ENCODE peak calls at places on chromosomes 3 and 15, in seven cellular contexts. E is trophoblast cell, W is IMR-90, C is neuronal stem cell, S is mesenchymal stem cell, B is H9, X is H1. M is an unnamed sample.

GRCh38 chr3:128339491-128340012 is 127.1 kb downstream of the DNAJB8 start:
- DNase-seq in S (no peak), C (no peak), X (no peak), W (no peak), B (no peak), E (no peak), M (no peak)

GRCh38 chr3:106401666-106402319 is 533.0 kb upstream of the CBLB start:
- DNase-seq in C (no peak), E (no peak), X (no peak), S (peak; percentile 35), W (peak; percentile 54), B (no peak), M (no peak)

GRCh38 chr3:115321396-115321795 is 174.3 kb upstream of the ZBTB20 start:
- DNase-seq in W (peak; percentile 31), X (no peak), C (no peak), B (no peak), E (no peak), S (peak; percentile 46), M (peak; percentile 49)

GRCh38 chr3:160150525-160150924 is 74.7 kb upstream of the C3orf80 start:
- DNase-seq in S (no peak), E (no peak), X (no peak), W (peak; percentile 74), C (no peak), B (no peak), M (no peak)

GRCh38 chr15:99450896-99451358 is 114.9 kb upstream of the MEF2A start:
- DNase-seq in X (no peak), B (no peak), E (peak; percentile 16), W (no peak), S (no peak), C (no peak), M (no peak)

GRCh38 chr3:38315488-38316230 is 30.9 kb upstream of the XYLB start:
- DNase-seq in E (no peak), B (no peak), W (no peak), C (no peak), S (no peak), X (no peak), M (no peak)

GRCh38 chr15:40108855-40109735 is at the start of gene BMF:
- DNase-seq in W (peak; percentile 99), S (peak; percentile 99), B (peak; percentile 99), C (peak; percentile 98), X (peak; percentile 98), E (peak; percentile 100), M (peak; percentile 100)

GRCh38 chr3:121152573-121152972 is 244.6 kb downstream of the STXBP5L start:
- DNase-seq in E (no peak), C (no peak), S (peak; percentile 2), B (no peak), X (no peak), W (no peak), M (peak; percentile 35)

GRCh38 chr3:131033480-131034080 is 6.9 kb downstream of the NEK11 start:
- DNase-seq in C (peak; percentile 39), B (no peak), S (peak; percentile 51), W (peak; percentile 55), E (peak; percentile 87), X (no peak), M (peak; percentile 40)

GRCh38 chr3:86973440-86973839 is 17.5 kb downstream of the VGLL3 start:
- DNase-seq in E (peak; percentile 97), W (peak; percentile 94), B (no peak), C (no peak), S (peak; percentile 86), X (no peak), M (peak; percentile 27)

GRCh38 chr3:134387293-134387692 is 13.0 kb upstream of the AMOTL2 start:
- DNase-seq in X (no peak), B (no peak), S (no peak), W (no peak), E (no peak), C (no peak), M (no peak)

GRCh38 chr3:25831578-25831977 is 41.7 kb downstream of the OXSM start:
- DNase-seq in E (no peak), W (peak; percentile 58), X (no peak), S (peak; percentile 46), C (no peak), B (no peak), M (peak; percentile 52)

GRCh38 chr3:8607285-8608040 is 37.1 kb downstream of the SSUH2 start:
- DNase-seq in C (peak; percentile 46), S (peak; percentile 91), B (peak; percentile 43), W (peak; percentile 78), E (peak; percentile 63), X (no peak), M (peak; percentile 89)

GRCh38 chr15:77464129-77464865 is 43.6 kb downstream of the HMG20A start:
- DNase-seq in W (peak; percentile 54), E (no peak), S (no peak), C (no peak), B (no peak), X (no peak), M (no peak)

GRCh38 chr3:4809970-4810369 is 169.3 kb upstream of the BHLHE40 start:
- DNase-seq in W (no peak), C (no peak), E (no peak), S (no peak), B (no peak), X (no peak), M (no peak)

GRCh38 chr15:29046946-29047345 is 161.2 kb downstream of the APBA2 start:
- DNase-seq in C (no peak), S (no peak), X (no peak), B (no peak), W (no peak), E (peak; percentile 25), M (no peak)
- H2AK5ac ChIP-seq in C (no peak overlapping the region), S (no peak overlapping the region), X (no peak overlapping the region), B (no peak overlapping the region), W (no peak overlapping the region), E (no peak overlapping the region), M (no peak overlapping the region)

GRCh38 chr15:59303641-59304433 is 68.8 kb downstream of the MYO1E start:
- DNase-seq in C (no peak), S (no peak), B (no peak), E (no peak), X (no peak), W (peak; percentile 22), M (no peak)
- H3K9ac ChIP-seq in C (no peak overlapping the region), S (peak overlapping the region; percentile 77), B (no peak overlapping the region), E (no peak overlapping the region), X (no peak overlapping the region), W (no peak overlapping the region), M (no peak overlapping the region)

DNA sequence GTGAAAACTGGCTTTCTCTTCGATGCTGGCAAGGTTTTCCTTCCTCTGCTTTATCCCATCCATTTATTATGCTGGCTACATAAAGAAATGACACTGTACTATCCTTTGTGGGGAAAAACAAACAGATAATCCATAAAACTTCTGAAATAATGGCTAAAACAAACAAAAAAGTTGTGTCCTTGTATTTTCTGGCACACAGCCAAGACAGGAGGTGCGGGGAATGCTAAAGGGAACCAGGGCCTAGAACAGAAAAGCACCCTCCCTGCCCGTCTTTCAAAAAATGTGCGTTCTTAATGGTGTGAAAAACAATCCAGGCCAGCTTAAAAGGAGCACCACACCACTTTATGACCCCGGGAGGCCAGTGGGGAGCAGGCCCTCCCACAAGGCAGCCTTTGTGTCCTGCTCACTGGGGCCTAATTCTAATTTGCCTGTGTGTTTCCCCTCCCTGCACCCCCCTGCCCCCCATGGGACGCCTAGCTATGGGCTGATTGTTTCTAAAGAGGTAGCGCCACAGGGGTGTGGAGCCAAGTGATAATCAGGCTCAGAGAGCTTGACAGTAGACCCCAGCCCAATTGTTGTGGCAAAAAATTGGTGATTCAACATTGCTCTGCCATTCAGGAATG is 181.3 kb downstream of the GREM1 start:
- DNase-seq in B (peak; percentile 86), S (no peak), E (no peak), W (no peak), X (peak; percentile 95), C (peak; percentile 70), M (peak; percentile 97)
- H4K8ac ChIP-seq in B (no peak overlapping the region), S (no peak overlapping the region), E (peak overlapping the region; percentile 19), W (peak overlapping the region; percentile 29), X (no peak overlapping the region), C (no peak overlapping the region), M (no peak overlapping the region)

GRCh38 chr15:38508647-38509046 is 54.7 kb downstream of the FAM98B start:
- DNase-seq in E (no peak), B (no peak), S (no peak), W (no peak), C (no peak), X (no peak), M (no peak)
- H2AK5ac ChIP-seq in E (no peak overlapping the region), B (no peak overlapping the region), S (no peak overlapping the region), W (no peak overlapping the region), C (no peak overlapping the region), X (no peak overlapping the region), M (no peak overlapping the region)

DNA sequence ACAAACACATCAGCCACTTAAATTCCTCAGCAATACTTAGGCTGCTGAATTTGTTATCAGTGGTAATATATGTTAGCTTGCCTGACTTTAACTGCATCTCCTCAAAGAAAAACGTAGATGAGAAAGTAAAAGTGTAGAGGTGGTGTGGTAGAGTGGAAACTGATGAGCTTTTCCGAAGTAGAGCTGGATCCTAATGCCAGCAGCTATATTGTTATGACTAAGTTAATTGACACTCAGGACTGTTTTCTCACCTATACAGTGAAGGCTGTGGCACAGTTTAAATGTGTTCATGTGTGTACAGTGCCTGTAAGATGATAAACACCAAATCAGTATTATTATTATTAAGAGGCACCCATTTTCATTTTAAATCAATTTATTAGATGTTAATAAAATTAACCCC is 174.9 kb downstream of the TNIK start:
- DNase-seq in B (no peak), S (peak; percentile 36), X (no peak), C (no peak), W (no peak), E (no peak), M (no peak)
- H3K9ac ChIP-seq in B (no peak overlapping the region), S (peak overlapping the region; percentile 88), X (no peak overlapping the region), C (no peak overlapping the region), W (no peak overlapping the region), E (no peak overlapping the region), M (no peak overlapping the region)